ENCODE peak calls at places on chromosomes 11 and 22, in four cellular contexts. A is HCT116, J is H1, S is HepG2. Q is an unnamed sample.

GRCh38 chr22:41862160-41862529 is 29.2 kb downstream of the SREBF2 start:
- DNase-seq in S (peak), J (no peak), A (no peak), Q (no peak)

GRCh38 chr11:35412285-35412684 is 7.1 kb downstream of the SLC1A2 start:
- DNase-seq in A (no peak), J (no peak), S (no peak), Q (peak)

GRCh38 chr11:77175869-77176539 is 48.0 kb downstream of the MYO7A start:
- DNase-seq in S (no peak), A (no peak), J (peak), Q (no peak)

GRCh38 chr22:20218320-20218872 is 49.7 kb downstream of the RTN4R start:
- DNase-seq in A (no peak), S (no peak), J (no peak), Q (no peak)

GRCh38 chr22:46910624-46911023 is 148.2 kb downstream of the TBC1D22A start:
- DNase-seq in S (no peak), J (no peak), A (no peak), Q (no peak)

GRCh38 chr11:12201016-12201985 is 90.9 kb downstream of the MICAL2 start:
- DNase-seq in A (no peak), J (no peak), S (peak), Q (no peak)

GRCh38 chr11:44329472-44330230 is 19.7 kb upstream of the ALX4 start:
- DNase-seq in S (no peak), A (no peak), J (no peak), Q (no peak)

GRCh38 chr11:85758480-85759039 is 52.4 kb downstream of the SYTL2 start:
- DNase-seq in J (no peak), S (no peak), A (no peak), Q (no peak)

GRCh38 chr11:12005476-12005875 is 3.0 kb downstream of the DKK3 start:
- DNase-seq in S (no peak), A (no peak), J (no peak), Q (no peak)

GRCh38 chr11:118222437-118222836 is 2.4 kb downstream of the JAML start:
- DNase-seq in S (no peak), A (no peak), J (no peak), Q (no peak)

GRCh38 chr11:95925011-95925410 is 1.1 kb upstream of the MTMR2 start:
- DNase-seq in A (peak), J (no peak), S (peak), Q (no peak)

GRCh38 chr11:42625757-42626156 is 686.0 kb upstream of the API5 start:
- DNase-seq in S (no peak), A (no peak), J (no peak), Q (no peak)

GRCh38 chr11:25910090-25910489 is 421.8 kb upstream of the ANO3 start:
- DNase-seq in S (no peak), J (no peak), A (no peak), Q (no peak)

GRCh38 chr11:58788355-58789023 is 56.0 kb downstream of the GLYATL2 start:
- DNase-seq in A (peak), J (peak), S (peak), Q (peak)

GRCh38 chr11:3046641-3047040 is 10.6 kb downstream of the CARS1 start:
- DNase-seq in A (no peak), J (no peak), S (no peak), Q (no peak)

GRCh38 chr22:24768537-24769374 is 5.8 kb downstream of the PIWIL3 start:
- DNase-seq in J (peak), A (peak), S (peak), Q (peak)

GRCh38 chr22:33873186-33873585 is 47.1 kb downstream of the LARGE1 start:
- DNase-seq in J (no peak), A (no peak), S (no peak), Q (no peak)

GRCh38 chr11:120344302-120345004 is 8.2 kb downstream of the ARHGEF12 start:
- DNase-seq in A (peak), J (no peak), S (no peak), Q (no peak)

GRCh38 chr11:131638889-131639288 is 268.5 kb downstream of the NTM start:
- DNase-seq in J (no peak), A (no peak), S (no peak), Q (no peak)

GRCh38 chr11:73228268-73229134 is 10.4 kb downstream of the P2RY2 start:
- DNase-seq in S (no peak), A (no peak), J (no peak), Q (peak)

GRCh38 chr22:39106326-39106725 is 9.3 kb downstream of the APOBEC3H start:
- DNase-seq in J (no peak), A (no peak), S (peak), Q (no peak)

GRCh38 chr22:49305966-49306631 is 521.6 kb downstream of the BRD1 start:
- DNase-seq in S (no peak), J (peak), A (no peak), Q (no peak)

GRCh38 chr22:30186048-30186447 is 60.5 kb downstream of the LIF start:
- DNase-seq in A (no peak), S (no peak), J (no peak), Q (no peak)

GRCh38 chr11:11450744-11451362 is 97.8 kb upstream of the CSNK2A3 start:
- DNase-seq in J (no peak), S (no peak), A (peak), Q (no peak)

GRCh38 chr22:22928666-22929380 is 41.2 kb downstream of the IGLL5 start:
- DNase-seq in J (no peak), A (no peak), S (no peak), Q (no peak)

GRCh38 chr11:95301497-95301896 is 70.5 kb upstream of the SESN3 start:
- DNase-seq in A (no peak), S (no peak), J (no peak), Q (no peak)

GRCh38 chr11:113531575-113532451 is 56.6 kb upstream of the DRD2 start:
- DNase-seq in J (no peak), A (no peak), S (no peak), Q (no peak)
- TF ChIP-seq JUND in J (no peak), A (no peak), S (no peak), Q (no peak)

GRCh38 chr11:130066338-130066737 is 3.4 kb upstream of the APLP2 start:
- DNase-seq in A (no peak), S (no peak), J (no peak), Q (no peak)

GRCh38 chr11:130069684-130070108 is at the start of gene APLP2:
- DNase-seq in A (peak), S (peak), J (peak), Q (peak)

GRCh38 chr11:130070109-130070828 is 575 bp downstream of the APLP2 start:
- DNase-seq in S (no peak), A (no peak), J (peak), Q (peak)

GRCh38 chr11:130068986-130069683 is 559 bp upstream of the APLP2 start:
- DNase-seq in S (no peak), J (no peak), A (peak), Q (peak)

DNA sequence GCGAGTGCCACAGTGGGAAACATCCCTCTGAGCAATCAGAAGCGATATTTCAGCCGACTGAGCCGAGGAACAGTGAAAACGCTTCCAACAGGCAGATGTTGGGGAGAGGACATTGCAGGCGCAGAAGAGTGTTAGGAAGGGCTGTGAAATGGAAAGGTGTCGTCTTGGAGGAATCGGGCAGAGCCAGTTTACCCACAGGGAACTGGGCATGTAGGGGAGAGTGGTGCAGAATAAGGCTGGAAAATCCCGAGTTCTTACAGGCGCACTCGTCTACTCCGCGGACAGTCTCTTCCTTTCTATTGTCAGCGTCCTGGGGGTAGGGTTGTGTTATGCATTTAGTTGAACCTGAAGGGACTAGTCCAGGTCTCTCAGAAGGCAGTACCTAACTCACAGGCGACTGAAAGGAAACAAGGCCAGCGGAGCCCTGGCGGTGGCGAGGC is 1.1 kb upstream of the APLP2 start:
- DNase-seq in A (no peak), J (no peak), S (peak), Q (no peak)
- TF ChIP-seq JUND in A (no peak), J (no peak), S (no peak), Q (no peak)

DNA sequence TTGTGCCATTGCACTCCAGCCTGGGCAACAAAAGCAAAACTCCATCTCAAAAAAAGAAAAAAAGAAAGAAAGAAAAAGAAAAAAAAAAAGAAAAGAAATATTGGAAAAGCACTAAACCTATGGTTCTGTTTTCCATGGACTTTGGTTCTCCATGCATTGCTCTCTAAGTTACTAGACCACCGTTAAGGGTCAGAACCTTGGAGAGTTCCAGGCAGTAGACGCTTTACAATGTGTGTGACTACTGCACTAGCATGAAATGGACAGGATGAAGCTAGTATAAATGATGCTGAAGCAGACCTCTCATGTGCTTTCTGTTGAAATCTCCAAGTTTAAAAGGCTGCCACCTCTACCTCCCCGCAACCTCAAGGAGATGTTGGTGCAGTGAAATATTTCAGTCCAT is 63.5 kb downstream of the SIK2 start:
- DNase-seq in A (no peak), S (peak), J (no peak), Q (peak)
- TF ChIP-seq JUND in A (no peak), S (no peak), J (no peak), Q (no peak)

DNA sequence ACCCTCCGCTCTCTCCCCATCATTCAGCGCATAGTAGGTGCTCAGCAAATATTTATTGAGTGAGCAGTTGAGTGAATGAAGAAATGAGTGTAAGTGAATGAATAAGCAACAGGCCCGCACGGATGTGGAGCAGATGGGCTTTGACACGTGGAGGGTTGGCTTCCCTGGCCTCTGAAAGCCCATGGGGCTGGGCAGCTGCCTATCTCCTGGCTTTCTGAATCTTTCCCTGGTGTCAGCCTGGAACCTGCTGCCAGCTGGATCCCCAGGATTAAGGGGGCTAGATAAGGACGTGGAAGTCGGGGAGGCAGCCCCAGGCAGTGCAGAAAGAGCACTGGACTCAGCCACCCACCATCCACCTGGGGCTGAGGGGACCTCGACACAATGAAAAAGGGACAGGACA is 12.6 kb downstream of the IL2RB start:
- DNase-seq in S (no peak), J (no peak), A (no peak), Q (no peak)
- TF ChIP-seq JUND in S (no peak), J (no peak), A (no peak), Q (no peak)

DNA sequence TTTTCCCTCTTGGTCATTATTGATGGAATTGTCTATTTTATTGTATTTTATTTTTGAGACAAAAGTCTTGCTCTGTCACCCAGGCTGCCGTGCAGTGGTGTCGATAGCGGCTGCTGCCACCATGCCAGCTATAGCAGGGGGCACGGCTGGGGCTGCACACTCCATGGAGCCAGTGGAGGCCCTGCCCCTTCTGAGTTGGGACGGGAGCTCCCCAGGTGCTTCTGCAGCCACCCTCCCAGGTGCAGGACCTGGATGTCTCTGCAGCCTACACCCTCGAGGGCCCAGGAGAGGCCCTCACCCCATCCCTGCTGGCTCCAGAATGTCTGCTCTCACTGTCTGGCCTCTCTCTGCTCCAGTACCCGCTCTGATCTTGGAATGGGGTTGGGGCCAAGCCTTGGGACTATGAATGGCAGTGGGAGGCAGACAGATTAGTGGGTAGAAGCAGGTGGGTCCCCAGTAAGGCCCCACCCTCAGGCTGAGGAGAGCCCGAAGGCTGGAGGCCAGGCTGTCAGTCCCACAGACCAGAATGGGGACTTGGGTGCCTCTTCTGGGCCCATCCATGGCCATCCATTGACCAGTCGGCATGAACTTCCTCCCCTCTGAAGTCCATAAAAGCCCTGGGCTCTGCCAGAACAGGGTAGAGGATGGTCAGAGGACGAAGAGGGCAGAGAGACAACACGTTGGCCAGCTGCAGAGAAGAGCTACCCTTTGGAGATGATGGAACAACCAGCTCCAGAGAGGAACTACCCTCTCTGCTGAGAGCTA is 49.6 kb upstream of the ATXN10 start:
- DNase-seq in A (no peak), J (no peak), S (no peak), Q (no peak)
- TF ChIP-seq JUND in A (no peak), J (no peak), S (no peak), Q (no peak)

GRCh38 chr11:114466742-114467141 is 27.5 kb downstream of the REXO2 start:
- DNase-seq in S (no peak), A (no peak), J (no peak), Q (no peak)
- TF ChIP-seq JUND in S (no peak), A (no peak), J (no peak), Q (no peak)

DNA sequence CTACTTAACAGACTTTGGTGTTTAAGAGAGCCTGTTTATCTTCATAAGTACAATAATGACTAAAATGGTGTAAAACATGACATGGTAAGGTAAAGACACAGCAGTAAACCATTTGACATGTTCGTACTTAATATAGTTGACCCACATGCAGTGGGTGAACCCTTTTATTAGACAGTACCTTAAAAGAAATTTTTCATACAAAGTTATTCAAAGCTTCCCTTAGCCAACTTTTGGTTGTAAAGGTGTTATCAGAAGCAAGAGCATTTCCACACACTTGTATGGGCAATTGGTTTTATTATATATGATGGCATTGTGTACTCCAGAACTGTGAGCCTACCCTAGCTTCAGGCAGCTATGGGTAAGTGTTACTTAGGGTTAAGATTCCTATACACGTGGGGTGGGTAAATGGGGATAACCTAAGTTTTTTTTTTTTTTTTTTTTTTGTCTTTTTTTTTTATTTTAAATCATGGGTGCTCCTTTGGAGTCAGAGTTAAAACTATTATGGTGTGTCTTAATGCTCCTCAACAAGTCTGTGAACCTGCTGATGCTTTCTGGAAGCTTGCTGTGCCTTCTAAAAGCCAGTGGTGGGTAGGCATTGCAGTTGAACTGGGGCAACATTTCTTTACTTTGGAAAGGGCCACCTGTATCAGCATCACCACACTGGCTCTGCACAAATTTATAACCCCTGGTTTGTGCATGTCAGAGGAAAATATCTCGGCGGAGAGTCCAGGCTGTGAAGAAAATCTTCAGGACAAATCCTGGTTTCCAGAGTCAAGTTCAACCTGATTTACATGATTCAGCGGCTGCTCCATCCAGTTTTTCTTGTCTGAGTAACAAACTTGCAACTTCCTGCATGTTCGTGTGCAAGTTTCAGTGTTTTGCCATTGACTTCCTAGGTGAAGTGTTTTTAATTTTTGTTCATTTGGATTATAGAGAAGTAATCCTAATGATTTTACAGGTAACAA is 3.3 kb downstream of the PCF11 start:
- DNase-seq in A (no peak), S (no peak), J (no peak), Q (peak)
- TF ChIP-seq JUND in A (peak), S (no peak), J (no peak), Q (peak)

GRCh38 chr11:33642461-33643166 is 58.0 kb downstream of the C11orf91 start:
- DNase-seq in J (no peak), S (no peak), A (peak), Q (no peak)
- TF ChIP-seq JUND in J (no peak), S (no peak), A (peak), Q (no peak)

Q was measured in T47D.